ENCODE peak calls at places on chromosome 19, in six cellular contexts. One of them, this sample, is unnamed. For H4K20me1 and H3K27me3, the result is how much of the 10 kb centered on the place peaks cover.

GRCh38 chr19:19538077-19538764 is at the start of gene CILP2:
- DNase-seq in hepatocyte: peak
- DNase-seq in GM23338: peak
- DNase-seq in neural progenitor cell: peak
- DNase-seq in PC-3: peak
- DNase-seq in HCT116: no peak
- DNase-seq in this sample: peak

GRCh38 chr19:17332677-17333581 is 1.7 kb downstream of the ANO8 start:
- DNase-seq in PC-3: peak
- DNase-seq in hepatocyte: peak
- DNase-seq in GM23338: peak
- DNase-seq in neural progenitor cell: peak
- DNase-seq in HCT116: peak
- DNase-seq in this sample: peak

GRCh38 chr19:14114854-14115253 is 2.7 kb downstream of the PRKACA start:
- DNase-seq in PC-3: peak
- DNase-seq in neural progenitor cell: peak
- DNase-seq in hepatocyte: no peak
- DNase-seq in HCT116: no peak
- DNase-seq in GM23338: peak
- DNase-seq in this sample: peak

GRCh38 chr19:48630289-48631036 is 6.7 kb downstream of the DBP start:
- DNase-seq in HCT116: no peak
- DNase-seq in PC-3: no peak
- DNase-seq in GM23338: peak
- DNase-seq in neural progenitor cell: peak
- DNase-seq in hepatocyte: peak
- DNase-seq in this sample: peak

GRCh38 chr19:46131485-46132143 is 7.1 kb upstream of the IGFL3 start:
- DNase-seq in PC-3: no peak
- DNase-seq in GM23338: no peak
- DNase-seq in hepatocyte: no peak
- DNase-seq in neural progenitor cell: no peak
- DNase-seq in HCT116: no peak
- DNase-seq in this sample: no peak

GRCh38 chr19:31955884-31956283 is 389.5 kb upstream of the ZNF507 start:
- DNase-seq in GM23338: no peak
- DNase-seq in PC-3: no peak
- DNase-seq in neural progenitor cell: no peak
- DNase-seq in hepatocyte: no peak
- DNase-seq in HCT116: no peak
- DNase-seq in this sample: no peak

GRCh38 chr19:55158848-55159793 is 1.6 kb upstream of the TNNI3 start:
- DNase-seq in HCT116: no peak
- DNase-seq in PC-3: peak
- DNase-seq in hepatocyte: no peak
- DNase-seq in GM23338: no peak
- DNase-seq in neural progenitor cell: no peak
- DNase-seq in this sample: peak

GRCh38 chr19:36006955-36007354 is 1.7 kb downstream of the SYNE4 start:
- DNase-seq in HCT116: no peak
- DNase-seq in GM23338: no peak
- DNase-seq in neural progenitor cell: no peak
- DNase-seq in PC-3: no peak
- DNase-seq in hepatocyte: no peak
- DNase-seq in this sample: no peak

GRCh38 chr19:51660975-51661600 is 14.5 kb upstream of the SIGLEC14 start:
- DNase-seq in neural progenitor cell: peak
- DNase-seq in GM23338: peak
- DNase-seq in PC-3: peak
- DNase-seq in HCT116: peak
- DNase-seq in hepatocyte: peak
- DNase-seq in this sample: peak

GRCh38 chr19:48405850-48406249 is 12.4 kb downstream of the GRIN2D start:
- DNase-seq in HCT116: no peak
- DNase-seq in hepatocyte: no peak
- DNase-seq in GM23338: no peak
- DNase-seq in neural progenitor cell: no peak
- DNase-seq in PC-3: peak
- DNase-seq in this sample: no peak

GRCh38 chr19:33280351-33280921 is 21.9 kb downstream of the CEBPA start:
- DNase-seq in PC-3: no peak
- DNase-seq in neural progenitor cell: no peak
- DNase-seq in HCT116: no peak
- DNase-seq in hepatocyte: no peak
- DNase-seq in GM23338: no peak
- DNase-seq in this sample: no peak

GRCh38 chr19:18506101-18506534 is 15.8 kb downstream of the ELL start:
- DNase-seq in GM23338: no peak
- DNase-seq in HCT116: no peak
- DNase-seq in neural progenitor cell: no peak
- DNase-seq in hepatocyte: no peak
- DNase-seq in PC-3: no peak
- DNase-seq in this sample: no peak

GRCh38 chr19:47762615-47763308 is 15.7 kb upstream of the SELENOW start:
- DNase-seq in PC-3: no peak
- DNase-seq in HCT116: no peak
- DNase-seq in hepatocyte: no peak
- DNase-seq in GM23338: peak
- DNase-seq in neural progenitor cell: no peak
- DNase-seq in this sample: peak

GRCh38 chr19:51127755-51128154 is 3.0 kb downstream of the SIGLEC9 start:
- DNase-seq in HCT116: no peak
- DNase-seq in GM23338: no peak
- DNase-seq in PC-3: peak
- DNase-seq in neural progenitor cell: no peak
- DNase-seq in hepatocyte: no peak
- DNase-seq in this sample: peak

GRCh38 chr19:543912-544608 is at the start of gene GZMM:
- DNase-seq in PC-3: no peak
- DNase-seq in hepatocyte: no peak
- DNase-seq in GM23338: no peak
- DNase-seq in neural progenitor cell: no peak
- DNase-seq in HCT116: no peak
- DNase-seq in this sample: no peak

GRCh38 chr19:52296400-52296772 is 583 bp upstream of the ZNF480 start:
- DNase-seq in hepatocyte: no peak
- DNase-seq in PC-3: peak
- DNase-seq in HCT116: no peak
- DNase-seq in GM23338: no peak
- DNase-seq in neural progenitor cell: no peak
- DNase-seq in this sample: peak

GRCh38 chr19:42652021-42652420 is 57.3 kb upstream of the CEACAM8 start:
- DNase-seq in HCT116: no peak
- DNase-seq in neural progenitor cell: no peak
- DNase-seq in hepatocyte: no peak
- DNase-seq in GM23338: no peak
- DNase-seq in PC-3: no peak
- DNase-seq in this sample: no peak

GRCh38 chr19:42531313-42531712 is 3.0 kb upstream of the CEACAM1 start:
- DNase-seq in PC-3: peak
- DNase-seq in GM23338: no peak
- DNase-seq in hepatocyte: no peak
- DNase-seq in HCT116: no peak
- DNase-seq in neural progenitor cell: no peak
- DNase-seq in this sample: no peak

GRCh38 chr19:47523473-47523872 is 8.6 kb upstream of the NAPA start:
- DNase-seq in hepatocyte: no peak
- DNase-seq in HCT116: no peak
- DNase-seq in GM23338: no peak
- DNase-seq in neural progenitor cell: no peak
- DNase-seq in PC-3: no peak
- DNase-seq in this sample: no peak

GRCh38 chr19:23285948-23286347 is 35.8 kb upstream of the ZNF724 start:
- DNase-seq in hepatocyte: no peak
- DNase-seq in HCT116: no peak
- DNase-seq in PC-3: no peak
- DNase-seq in GM23338: no peak
- DNase-seq in neural progenitor cell: no peak
- DNase-seq in this sample: no peak

GRCh38 chr19:8571006-8571411 is 6.2 kb downstream of the MYO1F start:
- DNase-seq in neural progenitor cell: no peak
- DNase-seq in hepatocyte: no peak
- DNase-seq in GM23338: no peak
- DNase-seq in PC-3: peak
- DNase-seq in HCT116: no peak
- DNase-seq in this sample: peak

GRCh38 chr19:28642787-28643186 is 570.2 kb downstream of the UQCRFS1 start:
- DNase-seq in GM23338: no peak
- DNase-seq in HCT116: no peak
- DNase-seq in neural progenitor cell: no peak
- DNase-seq in hepatocyte: no peak
- DNase-seq in PC-3: no peak
- DNase-seq in this sample: no peak

GRCh38 chr19:33350538-33351309 is 22.8 kb upstream of the CEBPG start:
- DNase-seq in GM23338: no peak
- DNase-seq in neural progenitor cell: no peak
- DNase-seq in HCT116: no peak
- DNase-seq in hepatocyte: no peak
- DNase-seq in PC-3: peak
- DNase-seq in this sample: peak

GRCh38 chr19:41997121-41997850 is 3.3 kb upstream of the ATP1A3 start:
- DNase-seq in PC-3: peak
- DNase-seq in hepatocyte: peak
- DNase-seq in HCT116: no peak
- DNase-seq in neural progenitor cell: peak
- DNase-seq in GM23338: peak
- DNase-seq in this sample: peak

GRCh38 chr19:17948967-17949930 is 16.4 kb downstream of the CCDC124 start:
- DNase-seq in neural progenitor cell: peak
- DNase-seq in hepatocyte: no peak
- DNase-seq in HCT116: no peak
- DNase-seq in GM23338: no peak
- DNase-seq in PC-3: no peak
- DNase-seq in this sample: no peak

GRCh38 chr19:33722456-33723239 is 74.0 kb upstream of the KCTD15 start:
- DNase-seq in hepatocyte: no peak
- DNase-seq in GM23338: no peak
- DNase-seq in PC-3: no peak
- DNase-seq in HCT116: no peak
- DNase-seq in neural progenitor cell: no peak
- DNase-seq in this sample: no peak

GRCh38 chr19:14031719-14032480 is at the start of gene IL27RA:
- DNase-seq in PC-3: peak
- DNase-seq in GM23338: peak
- DNase-seq in hepatocyte: peak
- DNase-seq in neural progenitor cell: peak
- DNase-seq in HCT116: no peak
- DNase-seq in this sample: peak

GRCh38 chr19:35295792-35296462 is 4.0 kb downstream of the MAG start:
- DNase-seq in HCT116: no peak
- DNase-seq in hepatocyte: no peak
- DNase-seq in neural progenitor cell: no peak
- DNase-seq in GM23338: peak
- DNase-seq in PC-3: no peak
- DNase-seq in this sample: no peak

GRCh38 chr19:36093687-36094086 is 17.3 kb upstream of the OVOL3 start:
- DNase-seq in PC-3: no peak
- DNase-seq in hepatocyte: no peak
- DNase-seq in HCT116: no peak
- DNase-seq in neural progenitor cell: no peak
- DNase-seq in GM23338: no peak
- DNase-seq in this sample: no peak

GRCh38 chr19:38676878-38677646 is 29.6 kb downstream of the ACTN4 start:
- DNase-seq in neural progenitor cell: no peak
- DNase-seq in GM23338: no peak
- DNase-seq in PC-3: no peak
- DNase-seq in hepatocyte: no peak
- DNase-seq in HCT116: no peak
- DNase-seq in this sample: no peak
- H4K20me1 ChIP-seq in neural progenitor cell: half or more
- H4K20me1 ChIP-seq in GM23338: under half
- H4K20me1 ChIP-seq in PC-3: under half
- H4K20me1 ChIP-seq in hepatocyte: under half
- H4K20me1 ChIP-seq in HCT116: under half
- H4K20me1 ChIP-seq in this sample: under half

DNA sequence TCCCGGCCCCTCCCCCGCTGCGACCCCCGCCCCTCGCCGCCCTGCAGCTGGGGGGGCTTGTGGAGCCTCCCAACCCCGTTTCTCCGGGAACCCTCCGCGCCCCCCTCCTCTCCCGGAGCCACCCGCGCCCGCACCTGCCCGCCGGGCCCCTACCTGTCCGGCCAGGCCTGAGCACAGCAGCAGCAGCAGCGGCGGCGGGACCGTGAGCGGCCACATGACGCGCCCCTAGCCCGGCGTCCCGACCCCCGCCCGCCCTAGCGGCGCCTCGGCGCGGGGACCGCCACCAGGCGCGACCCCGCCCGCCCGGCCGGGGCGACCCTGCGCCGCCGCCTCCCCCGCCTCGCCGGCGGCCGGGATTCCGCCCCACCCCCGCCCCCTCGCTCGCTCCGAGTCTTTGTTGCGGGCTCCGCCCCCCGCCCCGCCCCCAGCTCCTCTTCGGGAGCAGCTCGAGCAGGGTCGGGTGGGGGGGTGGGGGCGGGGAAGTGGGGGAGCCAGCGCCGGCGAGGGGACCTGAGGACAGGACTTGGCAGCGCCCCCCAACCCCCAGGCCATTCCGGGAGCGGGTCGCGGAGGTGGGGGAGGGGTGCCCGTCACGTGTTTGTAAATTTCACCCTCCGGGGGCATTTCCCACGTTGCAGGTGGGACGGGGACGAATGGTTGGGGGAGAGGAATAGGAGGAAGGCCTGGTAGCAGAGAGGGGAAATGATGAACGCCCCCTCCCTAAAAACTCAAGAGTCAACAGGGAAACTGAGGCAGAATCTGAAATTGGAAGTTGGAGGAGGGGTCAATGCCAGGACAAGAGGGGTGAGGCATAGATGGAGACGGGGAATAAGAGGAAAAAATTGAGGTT is at the start of gene OLFM2:
- DNase-seq in hepatocyte: peak
- DNase-seq in GM23338: peak
- DNase-seq in neural progenitor cell: peak
- DNase-seq in PC-3: no peak
- DNase-seq in HCT116: no peak
- DNase-seq in this sample: peak
- H3K27me3 ChIP-seq in hepatocyte: under half
- H3K27me3 ChIP-seq in GM23338: under half
- H3K27me3 ChIP-seq in neural progenitor cell: under half
- H3K27me3 ChIP-seq in PC-3: under half
- H3K27me3 ChIP-seq in HCT116: under half
- H3K27me3 ChIP-seq in this sample: under half

DNA sequence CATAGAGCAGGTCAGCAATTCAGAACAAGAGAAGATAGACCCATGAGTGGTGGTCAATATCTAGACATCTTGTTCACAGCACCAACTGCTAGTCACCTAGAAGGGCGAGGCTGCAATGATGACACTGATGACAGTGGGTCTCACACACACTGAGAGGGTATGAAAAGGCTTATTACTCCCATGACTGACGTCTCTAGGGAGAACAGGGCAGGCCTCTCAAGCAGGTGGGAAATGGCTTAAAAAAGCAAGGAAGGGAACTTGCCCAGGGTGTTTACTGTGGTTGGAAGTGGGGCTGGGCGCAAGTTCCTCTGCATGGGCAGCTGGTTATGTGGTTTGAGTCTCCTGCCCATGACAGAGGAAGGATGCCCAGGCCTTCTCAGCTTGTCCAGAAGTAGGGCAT is 33.8 kb downstream of the ZNF44 start:
- DNase-seq in GM23338: no peak
- DNase-seq in hepatocyte: no peak
- DNase-seq in neural progenitor cell: no peak
- DNase-seq in HCT116: no peak
- DNase-seq in PC-3: no peak
- DNase-seq in this sample: no peak
- TF ChIP-seq EZH2phosphoT487 in GM23338: no peak
- TF ChIP-seq EZH2phosphoT487 in hepatocyte: no peak
- TF ChIP-seq EZH2phosphoT487 in neural progenitor cell: no peak
- TF ChIP-seq EZH2phosphoT487 in HCT116: no peak
- TF ChIP-seq EZH2phosphoT487 in PC-3: no peak
- TF ChIP-seq EZH2phosphoT487 in this sample: no peak

GRCh38 chr19:29806098-29806866 is 5.5 kb upstream of the CCNE1 start:
- DNase-seq in hepatocyte: peak
- DNase-seq in GM23338: peak
- DNase-seq in PC-3: no peak
- DNase-seq in HCT116: no peak
- DNase-seq in neural progenitor cell: peak
- DNase-seq in this sample: peak
- H4K20me1 ChIP-seq in hepatocyte: under half
- H4K20me1 ChIP-seq in GM23338: under half
- H4K20me1 ChIP-seq in PC-3: under half
- H4K20me1 ChIP-seq in HCT116: under half
- H4K20me1 ChIP-seq in neural progenitor cell: under half
- H4K20me1 ChIP-seq in this sample: under half

This sample was measured in GM23248.